ENCODE peak calls at places on chromosomes 1 and 21, in five cellular contexts. One of them, this sample, is unnamed.

GRCh38 chr1:175376194-175376593 is 183.6 kb upstream of the KIAA0040 start:
- DNase-seq in germinal center: peak; percentile 11
- DNase-seq in ovary: no peak
- DNase-seq in fibroblast of pulmonary artery: peak; percentile 11
- DNase-seq in activated CD8-positive, alpha-beta memory T cell treated with anti-CD3 and anti-CD28 coated beads for 24 hours: no peak
- DNase-seq in this sample: peak; percentile 19

GRCh38 chr1:21520899-21521716 is 11.9 kb downstream of the ALPL start:
- DNase-seq in germinal center: no peak
- DNase-seq in ovary: no peak
- DNase-seq in fibroblast of pulmonary artery: no peak
- DNase-seq in activated CD8-positive, alpha-beta memory T cell treated with anti-CD3 and anti-CD28 coated beads for 24 hours: no peak
- DNase-seq in this sample: no peak

GRCh38 chr1:23791434-23792047 is 596 bp downstream of the LYPLA2 start:
- DNase-seq in germinal center: peak; percentile 50
- DNase-seq in ovary: peak; percentile 36
- DNase-seq in fibroblast of pulmonary artery: no peak
- DNase-seq in activated CD8-positive, alpha-beta memory T cell treated with anti-CD3 and anti-CD28 coated beads for 24 hours: peak; percentile 70
- DNase-seq in this sample: no peak

GRCh38 chr1:1136547-1137230 is 20.8 kb upstream of the C1orf159 start:
- DNase-seq in germinal center: no peak
- DNase-seq in ovary: no peak
- DNase-seq in fibroblast of pulmonary artery: no peak
- DNase-seq in activated CD8-positive, alpha-beta memory T cell treated with anti-CD3 and anti-CD28 coated beads for 24 hours: no peak
- DNase-seq in this sample: no peak

GRCh38 chr1:10962483-10962882 is 50.0 kb upstream of the TARDBP start:
- DNase-seq in germinal center: no peak
- DNase-seq in ovary: no peak
- DNase-seq in fibroblast of pulmonary artery: no peak
- DNase-seq in activated CD8-positive, alpha-beta memory T cell treated with anti-CD3 and anti-CD28 coated beads for 24 hours: no peak
- DNase-seq in this sample: no peak

GRCh38 chr1:174768949-174769348 is 230.8 kb upstream of the CACYBP start:
- DNase-seq in germinal center: no peak
- DNase-seq in ovary: no peak
- DNase-seq in fibroblast of pulmonary artery: no peak
- DNase-seq in activated CD8-positive, alpha-beta memory T cell treated with anti-CD3 and anti-CD28 coated beads for 24 hours: no peak
- DNase-seq in this sample: no peak

GRCh38 chr1:100671604-100672003 is 47.9 kb upstream of the VCAM1 start:
- DNase-seq in germinal center: no peak
- DNase-seq in ovary: no peak
- DNase-seq in fibroblast of pulmonary artery: peak; percentile 42
- DNase-seq in activated CD8-positive, alpha-beta memory T cell treated with anti-CD3 and anti-CD28 coated beads for 24 hours: no peak
- DNase-seq in this sample: no peak

GRCh38 chr21:45309069-45309521 is 21.4 kb upstream of the POFUT2 start:
- DNase-seq in germinal center: no peak
- DNase-seq in ovary: peak; percentile 79
- DNase-seq in fibroblast of pulmonary artery: peak; percentile 75
- DNase-seq in activated CD8-positive, alpha-beta memory T cell treated with anti-CD3 and anti-CD28 coated beads for 24 hours: peak; percentile 71
- DNase-seq in this sample: no peak

GRCh38 chr1:234975122-234975940 is 153.3 kb downstream of the TOMM20 start:
- DNase-seq in germinal center: no peak
- DNase-seq in ovary: no peak
- DNase-seq in fibroblast of pulmonary artery: peak; percentile 96
- DNase-seq in activated CD8-positive, alpha-beta memory T cell treated with anti-CD3 and anti-CD28 coated beads for 24 hours: no peak
- DNase-seq in this sample: no peak

GRCh38 chr1:51491166-51491981 is 27.7 kb downstream of the EPS15 start:
- DNase-seq in germinal center: peak; percentile 68
- DNase-seq in ovary: no peak
- DNase-seq in fibroblast of pulmonary artery: no peak
- DNase-seq in activated CD8-positive, alpha-beta memory T cell treated with anti-CD3 and anti-CD28 coated beads for 24 hours: no peak
- DNase-seq in this sample: no peak

GRCh38 chr1:93588955-93589354 is 92.7 kb downstream of the BCAR3 start:
- DNase-seq in germinal center: no peak
- DNase-seq in ovary: no peak
- DNase-seq in fibroblast of pulmonary artery: no peak
- DNase-seq in activated CD8-positive, alpha-beta memory T cell treated with anti-CD3 and anti-CD28 coated beads for 24 hours: no peak
- DNase-seq in this sample: no peak

GRCh38 chr1:217274416-217274815 is 356.5 kb downstream of the GPATCH2 start:
- DNase-seq in germinal center: no peak
- DNase-seq in ovary: no peak
- DNase-seq in fibroblast of pulmonary artery: peak; percentile 55
- DNase-seq in activated CD8-positive, alpha-beta memory T cell treated with anti-CD3 and anti-CD28 coated beads for 24 hours: no peak
- DNase-seq in this sample: no peak

GRCh38 chr1:36436820-36437219 is 13.4 kb downstream of the OSCP1 start:
- DNase-seq in germinal center: no peak
- DNase-seq in ovary: no peak
- DNase-seq in fibroblast of pulmonary artery: no peak
- DNase-seq in activated CD8-positive, alpha-beta memory T cell treated with anti-CD3 and anti-CD28 coated beads for 24 hours: no peak
- DNase-seq in this sample: no peak

GRCh38 chr1:228984646-228985631 is 249.7 kb downstream of the RHOU start:
- DNase-seq in germinal center: no peak
- DNase-seq in ovary: no peak
- DNase-seq in fibroblast of pulmonary artery: no peak
- DNase-seq in activated CD8-positive, alpha-beta memory T cell treated with anti-CD3 and anti-CD28 coated beads for 24 hours: no peak
- DNase-seq in this sample: no peak

GRCh38 chr21:24045775-24046215 is 1561.5 kb downstream of the MRPL39 start:
- DNase-seq in germinal center: no peak
- DNase-seq in ovary: peak; percentile 76
- DNase-seq in fibroblast of pulmonary artery: peak; percentile 99
- DNase-seq in activated CD8-positive, alpha-beta memory T cell treated with anti-CD3 and anti-CD28 coated beads for 24 hours: no peak
- DNase-seq in this sample: no peak

GRCh38 chr1:211035821-211036380 is 98.0 kb downstream of the KCNH1 start:
- DNase-seq in germinal center: no peak
- DNase-seq in ovary: no peak
- DNase-seq in fibroblast of pulmonary artery: no peak
- DNase-seq in activated CD8-positive, alpha-beta memory T cell treated with anti-CD3 and anti-CD28 coated beads for 24 hours: no peak
- DNase-seq in this sample: no peak

GRCh38 chr1:222006715-222007114 is 264.8 kb upstream of the DUSP10 start:
- DNase-seq in germinal center: no peak
- DNase-seq in ovary: no peak
- DNase-seq in fibroblast of pulmonary artery: no peak
- DNase-seq in activated CD8-positive, alpha-beta memory T cell treated with anti-CD3 and anti-CD28 coated beads for 24 hours: no peak
- DNase-seq in this sample: no peak

GRCh38 chr21:34078915-34079314 is 5.5 kb downstream of the MRPS6 start:
- DNase-seq in germinal center: no peak
- DNase-seq in ovary: no peak
- DNase-seq in fibroblast of pulmonary artery: no peak
- DNase-seq in activated CD8-positive, alpha-beta memory T cell treated with anti-CD3 and anti-CD28 coated beads for 24 hours: no peak
- DNase-seq in this sample: no peak

GRCh38 chr1:96352733-96353132 is 368.9 kb upstream of the PTBP2 start:
- DNase-seq in germinal center: no peak
- DNase-seq in ovary: no peak
- DNase-seq in fibroblast of pulmonary artery: no peak
- DNase-seq in activated CD8-positive, alpha-beta memory T cell treated with anti-CD3 and anti-CD28 coated beads for 24 hours: no peak
- DNase-seq in this sample: no peak

GRCh38 chr1:25086518-25087079 is 145.7 kb downstream of the SYF2 start:
- DNase-seq in germinal center: no peak
- DNase-seq in ovary: no peak
- DNase-seq in fibroblast of pulmonary artery: no peak
- DNase-seq in activated CD8-positive, alpha-beta memory T cell treated with anti-CD3 and anti-CD28 coated beads for 24 hours: no peak
- DNase-seq in this sample: no peak

GRCh38 chr1:34808051-34808810 is 15.4 kb downstream of the GJA4 start:
- DNase-seq in germinal center: no peak
- DNase-seq in ovary: no peak
- DNase-seq in fibroblast of pulmonary artery: no peak
- DNase-seq in activated CD8-positive, alpha-beta memory T cell treated with anti-CD3 and anti-CD28 coated beads for 24 hours: no peak
- DNase-seq in this sample: peak; percentile 59

GRCh38 chr1:41360074-41361027 is 883 bp upstream of the FOXO6 start:
- DNase-seq in germinal center: no peak
- DNase-seq in ovary: peak; percentile 44
- DNase-seq in fibroblast of pulmonary artery: no peak
- DNase-seq in activated CD8-positive, alpha-beta memory T cell treated with anti-CD3 and anti-CD28 coated beads for 24 hours: peak; percentile 54
- DNase-seq in this sample: no peak

This sample was measured in osteocyte.